ENCODE peak calls at places on chromosomes 7 and 10, in five cellular contexts. R, U, C, L and F are unnamed samples.

GRCh38 chr7:139407555-139407954 is 47.9 kb downstream of the LUC7L2 start:
- DNase-seq in C (no peak), R (no peak), U (no peak), L (no peak), F (no peak)

GRCh38 chr7:159114981-159115380 is 29.7 kb downstream of the VIPR2 start:
- DNase-seq in R (no peak), U (no peak), C (no peak), L (no peak), F (no peak)

GRCh38 chr10:13873201-13873600 is 286.4 kb downstream of the PRPF18 start:
- DNase-seq in R (no peak), L (no peak), C (no peak), U (no peak), F (no peak)

GRCh38 chr10:116836902-116837513 is 12.3 kb upstream of the ENO4 start:
- DNase-seq in L (no peak), C (no peak), U (no peak), R (no peak), F (no peak)

GRCh38 chr10:66329116-66329515 is 596.7 kb upstream of the LRRTM3 start:
- DNase-seq in C (no peak), U (no peak), L (no peak), R (peak; percentile 36), F (peak; percentile 10)

GRCh38 chr7:73560035-73560835 is 2.7 kb upstream of the BCL7B start:
- DNase-seq in U (peak; percentile 46), C (peak; percentile 33), L (no peak), R (no peak), F (no peak)

GRCh38 chr10:44863344-44864041 is 47.6 kb upstream of the TMEM72 start:
- DNase-seq in C (no peak), U (no peak), R (no peak), L (no peak), F (peak; percentile 47)

GRCh38 chr10:115402690-115403089 is 309.5 kb downstream of the ATRNL1 start:
- DNase-seq in R (no peak), U (no peak), C (no peak), L (no peak), F (no peak)

GRCh38 chr10:33413093-33413442 is 78.6 kb upstream of the NRP1 start:
- DNase-seq in U (no peak), C (no peak), L (no peak), R (no peak), F (no peak)
- TF ChIP-seq ZNF274 in U (no peak), C (no peak), L (no peak), R (no peak), F (no peak)

GRCh38 chr10:74076961-74077360 is 73.7 kb downstream of the AP3M1 start:
- DNase-seq in R (no peak), U (no peak), L (no peak), C (no peak), F (no peak)

GRCh38 chr10:74079028-74079913 is 71.4 kb downstream of the AP3M1 start:
- DNase-seq in C (no peak), L (no peak), R (no peak), U (no peak), F (no peak)

GRCh38 chr10:74077416-74077815 is 73.2 kb downstream of the AP3M1 start:
- DNase-seq in R (no peak), C (no peak), U (no peak), L (no peak), F (no peak)

GRCh38 chr10:74079914-74080590 is 70.6 kb downstream of the AP3M1 start:
- DNase-seq in L (peak; percentile 35), C (no peak), U (no peak), R (no peak), F (no peak)

DNA sequence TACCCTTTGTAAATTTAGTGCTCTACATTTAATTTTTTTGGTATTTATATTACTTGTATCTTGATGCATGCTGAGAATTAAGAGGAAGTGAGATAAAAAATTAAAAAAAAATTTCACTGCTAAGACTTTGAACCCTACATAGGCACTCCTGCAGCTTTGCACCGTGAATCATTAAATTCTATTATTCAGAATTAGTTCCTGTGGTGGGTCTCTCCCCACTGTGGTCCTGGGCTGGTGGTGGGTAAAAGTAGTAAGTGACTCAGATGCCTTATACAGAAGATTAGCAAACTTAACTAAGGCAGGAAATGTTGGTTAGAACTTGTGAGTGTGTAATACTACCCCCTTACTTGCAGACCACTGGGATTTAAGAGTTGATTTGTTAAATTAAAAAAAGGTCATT is 72.6 kb downstream of the AP3M1 start:
- DNase-seq in C (no peak), U (no peak), L (no peak), R (no peak), F (no peak)
- TF ChIP-seq ZNF274 in C (no peak), U (no peak), L (no peak), R (no peak), F (no peak)

DNA sequence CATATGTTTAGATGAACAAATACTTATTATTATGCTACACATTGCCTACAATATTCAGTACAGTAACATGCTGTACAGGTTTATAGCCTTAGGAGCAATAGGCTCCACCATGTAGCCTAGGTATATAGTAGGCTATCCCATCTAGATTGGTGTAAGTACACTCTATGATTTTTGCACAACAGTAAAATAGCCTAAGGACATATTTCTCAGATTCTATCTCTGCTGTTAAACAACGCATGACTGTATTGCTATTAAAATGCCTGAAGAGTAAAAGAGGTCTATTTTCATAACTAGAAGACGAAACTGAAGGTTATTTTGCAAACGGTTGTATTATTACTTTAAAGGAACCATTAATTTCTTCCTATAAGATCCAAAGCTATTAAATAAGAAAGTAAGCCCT is 88.3 kb downstream of the SEMA3A start:
- DNase-seq in C (no peak), R (no peak), L (no peak), U (no peak), F (no peak)
- TF ChIP-seq ZNF274 in C (no peak), R (no peak), L (no peak), U (no peak), F (no peak)

GRCh38 chr7:25429731-25430130 is 201.4 kb upstream of the NPVF start:
- DNase-seq in R (no peak), U (peak; percentile 13), L (no peak), C (no peak), F (no peak)
- TF ChIP-seq ZNF274 in R (no peak), U (no peak), L (no peak), C (no peak), F (no peak)